ENCODE peak calls at places on chromosomes 2 and 18, in six cellular contexts. H is OCI-LY7, D is DND-41, E is SK-N-SH, R is neural progenitor cell, L is hepatocyte. G is an unnamed sample.

GRCh38 chr18:36314754-36315153 is 17.2 kb downstream of the FHOD3 start:
- DNase-seq in H (no peak), D (no peak), E (no peak), R (no peak), L (no peak), G (no peak)

GRCh38 chr2:207632575-207633492 is 7.6 kb upstream of the METTL21A start:
- DNase-seq in H (no peak), D (no peak), E (no peak), R (no peak), L (peak; percentile 43), G (peak; percentile 69)

GRCh38 chr2:79512442-79513401 is at the start of gene CTNNA2:
- DNase-seq in H (no peak), D (no peak), E (peak; percentile 97), R (peak; percentile 98), L (peak; percentile 91), G (peak; percentile 98)

GRCh38 chr2:74457129-74457548 is 1.1 kb upstream of the WBP1 start:
- DNase-seq in H (no peak), D (no peak), E (no peak), R (no peak), L (no peak), G (peak; percentile 85)

GRCh38 chr2:88199912-88200682 is 30.0 kb downstream of the THNSL2 start:
- DNase-seq in H (no peak), D (no peak), E (peak; percentile 53), R (peak; percentile 74), L (peak; percentile 48), G (no peak)

GRCh38 chr2:147345246-147345645 is 499.6 kb upstream of the ACVR2A start:
- DNase-seq in H (no peak), D (no peak), E (no peak), R (no peak), L (peak; percentile 11), G (no peak)

GRCh38 chr2:180980943-180981898 is 816 bp downstream of the UBE2E3 start:
- DNase-seq in H (peak; percentile 55), D (peak; percentile 36), E (no peak), R (peak; percentile 31), L (peak; percentile 73), G (peak; percentile 83)

GRCh38 chr2:36701391-36701795 is 4.9 kb downstream of the VIT start:
- DNase-seq in H (no peak), D (no peak), E (no peak), R (peak; percentile 20), L (peak; percentile 52), G (no peak)

GRCh38 chr2:120681181-120681580 is 54.5 kb upstream of the GLI2 start:
- DNase-seq in H (no peak), D (no peak), E (no peak), R (no peak), L (no peak), G (no peak)

GRCh38 chr2:208224802-208225201 is 30.1 kb downstream of the IDH1 start:
- DNase-seq in H (no peak), D (no peak), E (no peak), R (no peak), L (no peak), G (no peak)

GRCh38 chr18:78789850-78790249 is 189.8 kb upstream of the SALL3 start:
- DNase-seq in H (no peak), D (no peak), E (no peak), R (no peak), L (no peak), G (no peak)

GRCh38 chr2:45753381-45753780 is 101.9 kb downstream of the PRKCE start:
- DNase-seq in H (no peak), D (no peak), E (no peak), R (no peak), L (no peak), G (no peak)
- H3K4me1 ChIP-seq in H (no peaks in the 10 kb centered on the region), D (no peaks in the 10 kb centered on the region), E (peaks cover 12% of the 10 kb centered on the region), R (peaks cover 16% of the 10 kb centered on the region), L (peaks cover 13% of the 10 kb centered on the region), G (peaks cover 10% of the 10 kb centered on the region)

GRCh38 chr2:72933207-72933606 is 15.9 kb downstream of the EMX1 start:
- DNase-seq in H (no peak), D (no peak), E (no peak), R (no peak), L (no peak), G (peak; percentile 62)

GRCh38 chr2:72933646-72934151 is 16.4 kb downstream of the EMX1 start:
- DNase-seq in H (no peak), D (no peak), E (no peak), R (no peak), L (no peak), G (no peak)

GRCh38 chr2:72936669-72937355 is 19.5 kb downstream of the EMX1 start:
- DNase-seq in H (no peak), D (no peak), E (no peak), R (no peak), L (no peak), G (no peak)

GRCh38 chr2:72935611-72935957 is 18.3 kb downstream of the EMX1 start:
- DNase-seq in H (no peak), D (no peak), E (no peak), R (no peak), L (no peak), G (no peak)

GRCh38 chr2:72934683-72935610 is 17.6 kb downstream of the EMX1 start:
- DNase-seq in H (peak; percentile 18), D (no peak), E (no peak), R (peak; percentile 65), L (no peak), G (no peak)
- TF ChIP-seq CTCF in H (peak; percentile 43), D (peak; percentile 20), E (peak; percentile 38), R (peak; percentile 62), L (peak; percentile 17), G (peak; percentile 23)

GRCh38 chr2:174587607-174588006 is 10.0 kb downstream of the WIPF1 start:
- DNase-seq in H (no peak), D (no peak), E (peak; percentile 66), R (no peak), L (no peak), G (no peak)
- H4K20me1 ChIP-seq in H (no peaks in the 10 kb centered on the region), D (peaks cover 5% of the 10 kb centered on the region), E (no peaks in the 10 kb centered on the region), R (no peaks in the 10 kb centered on the region), L (no peaks in the 10 kb centered on the region), G (no peaks in the 10 kb centered on the region)

DNA sequence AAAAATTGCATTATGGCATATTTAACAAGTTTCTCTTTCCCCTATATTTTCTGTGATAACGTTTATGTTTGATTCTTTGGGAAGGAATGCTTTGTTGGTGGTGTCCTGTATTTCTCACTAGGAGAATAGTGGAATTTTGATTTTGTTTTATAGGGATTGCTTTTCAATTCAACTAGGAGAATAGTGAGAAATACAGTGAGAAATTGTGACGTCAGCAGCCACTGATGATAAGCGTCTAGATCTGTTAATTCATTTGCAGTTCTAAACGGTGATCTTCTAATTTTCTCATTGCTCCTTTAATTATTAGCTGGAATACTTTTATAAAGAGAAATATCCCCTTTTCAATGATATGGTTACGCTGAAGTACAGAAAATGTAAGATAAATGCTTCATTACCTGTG is 44.7 kb upstream of the AAK1 start:
- DNase-seq in H (no peak), D (no peak), E (no peak), R (no peak), L (no peak), G (peak; percentile 14)
- H3K4me1 ChIP-seq in H (peaks cover 9% of the 10 kb centered on the region), D (peaks cover 53% of the 10 kb centered on the region), E (peaks cover 4% of the 10 kb centered on the region), R (no peaks in the 10 kb centered on the region), L (peaks cover 8% of the 10 kb centered on the region), G (peaks cover 19% of the 10 kb centered on the region)

DNA sequence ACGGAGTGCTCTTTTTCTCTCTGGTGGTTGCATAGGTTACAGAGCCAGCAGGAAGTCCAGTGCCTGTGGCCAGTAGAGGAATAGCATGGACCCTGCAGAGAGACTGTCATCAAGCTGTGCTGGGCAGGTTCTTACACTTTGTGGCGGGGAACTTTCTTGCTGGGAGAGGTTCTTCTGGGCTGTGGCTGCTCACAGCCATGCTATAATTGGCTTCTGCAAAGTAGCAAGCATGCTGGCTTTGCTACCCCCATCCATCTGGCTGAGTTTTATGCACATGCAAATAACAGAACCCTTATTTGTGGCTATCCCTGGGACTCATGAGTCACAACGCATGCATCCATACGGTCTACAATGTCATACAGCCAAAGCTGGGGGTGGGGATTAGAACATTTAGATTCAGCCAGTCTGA is 68.9 kb downstream of the PLCL1 start:
- DNase-seq in H (no peak), D (no peak), E (no peak), R (peak; percentile 45), L (no peak), G (no peak)
- TF ChIP-seq CTCF in H (no peak), D (no peak), E (peak; percentile 26), R (peak; percentile 0), L (no peak), G (no peak)

GRCh38 chr2:144446136-144446535 is 73.8 kb downstream of the ZEB2 start:
- DNase-seq in H (no peak), D (no peak), E (no peak), R (no peak), L (no peak), G (no peak)
- H4K20me1 ChIP-seq in H (no peaks in the 10 kb centered on the region), D (no peaks in the 10 kb centered on the region), E (peaks cover 20% of the 10 kb centered on the region), R (peaks cover 63% of the 10 kb centered on the region), L (no peaks in the 10 kb centered on the region), G (no peaks in the 10 kb centered on the region)

DNA sequence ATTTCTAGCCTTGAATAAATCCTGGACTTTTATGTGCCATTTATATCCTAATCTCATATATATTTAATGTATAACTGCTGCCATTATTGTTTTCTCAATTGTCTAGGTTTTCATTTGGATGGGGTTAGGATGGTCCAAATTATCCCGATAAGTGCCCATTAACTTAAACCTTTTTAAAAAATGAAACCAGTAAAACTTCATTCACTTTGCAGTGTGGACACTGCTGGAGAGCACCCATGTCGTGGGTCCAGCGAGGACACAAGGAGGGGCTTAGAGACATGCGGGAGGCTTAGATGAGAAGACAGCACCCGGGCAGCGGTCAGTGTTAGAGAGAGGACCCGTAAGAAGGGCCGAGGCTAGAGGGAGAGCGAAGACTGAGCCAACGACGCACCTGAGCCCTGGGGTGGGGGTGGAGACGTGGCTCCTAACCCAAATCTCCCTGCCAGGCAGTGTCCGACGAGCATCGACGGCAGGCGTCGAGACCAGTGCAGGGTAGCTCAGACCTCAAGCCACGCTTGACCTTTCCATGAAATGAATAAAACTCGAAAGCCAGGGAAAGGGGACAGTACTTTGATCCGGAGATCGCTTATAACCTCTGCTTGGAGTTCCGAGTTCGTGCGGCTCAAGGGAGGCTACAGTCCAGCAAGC is 9.0 kb upstream of the EN1 start:
- DNase-seq in H (no peak), D (no peak), E (peak; percentile 36), R (no peak), L (no peak), G (peak; percentile 82)
- H3K4me1 ChIP-seq in H (no peaks in the 10 kb centered on the region), D (no peaks in the 10 kb centered on the region), E (no peaks in the 10 kb centered on the region), R (peaks cover 12% of the 10 kb centered on the region), L (peaks cover 10% of the 10 kb centered on the region), G (peaks cover 7% of the 10 kb centered on the region)

DNA sequence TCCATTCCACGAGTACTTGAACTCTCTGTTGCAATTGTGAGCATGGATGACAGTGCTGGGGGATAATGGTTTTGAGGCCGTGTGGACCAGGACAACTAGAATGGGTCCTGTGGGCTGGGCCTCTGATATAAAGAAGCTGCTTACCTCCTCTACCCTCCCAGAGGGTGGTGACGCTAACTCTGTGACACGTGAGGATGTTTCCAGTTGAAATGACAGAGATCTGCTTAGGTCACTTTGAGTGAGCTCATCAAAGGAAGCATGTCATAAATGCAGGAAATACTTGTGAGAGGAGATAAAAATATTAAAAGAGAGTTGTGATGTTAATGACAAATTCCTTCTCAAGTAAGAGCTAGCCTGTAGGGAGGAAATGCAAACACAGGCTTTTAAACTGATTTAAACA is 16.4 kb downstream of the RMC1 start:
- DNase-seq in H (no peak), D (no peak), E (no peak), R (no peak), L (no peak), G (no peak)
- TF ChIP-seq CTCF in H (no peak), D (no peak), E (no peak), R (no peak), L (no peak), G (no peak)

G was measured in osteoblast.